ENCODE peak calls at places on chromosomes 1 and 21, in five cellular contexts. R, K, V, Q and Y are unnamed samples.

GRCh38 chr1:204925701-204926100 is 55.0 kb downstream of the NFASC start:
- DNase-seq in R (no peak), K (no peak), V (no peak), Q (no peak), Y (no peak)

GRCh38 chr1:164716992-164717703 is 158.2 kb downstream of the PBX1 start:
- DNase-seq in R (peak; percentile 49), K (peak; percentile 78), V (peak; percentile 72), Q (peak; percentile 55), Y (peak; percentile 75)

GRCh38 chr1:82227286-82227685 is 426.6 kb downstream of the ADGRL2 start:
- DNase-seq in R (no peak), K (no peak), V (no peak), Q (no peak), Y (peak; percentile 29)

GRCh38 chr21:46035809-46036695 is 54.5 kb downstream of the COL6A1 start:
- DNase-seq in R (no peak), K (peak; percentile 94), V (no peak), Q (no peak), Y (no peak)

GRCh38 chr1:22710688-22711024 is at the start of gene EPHB2:
- DNase-seq in R (no peak), K (peak; percentile 19), V (peak; percentile 47), Q (no peak), Y (peak; percentile 82)

GRCh38 chr1:155179107-155180031 is 5.7 kb downstream of the TRIM46 start:
- DNase-seq in R (no peak), K (no peak), V (no peak), Q (no peak), Y (no peak)

GRCh38 chr1:164772635-164773034 is 213.7 kb downstream of the PBX1 start:
- DNase-seq in R (no peak), K (peak; percentile 97), V (no peak), Q (no peak), Y (peak; percentile 95)

GRCh38 chr1:46254668-46255067 is 7.1 kb downstream of the RAD54L start:
- DNase-seq in R (no peak), K (no peak), V (no peak), Q (no peak), Y (no peak)

GRCh38 chr1:217313096-217313495 is 317.8 kb downstream of the GPATCH2 start:
- DNase-seq in R (no peak), K (no peak), V (no peak), Q (no peak), Y (no peak)

GRCh38 chr1:228986093-228986904 is 251.0 kb downstream of the RHOU start:
- DNase-seq in R (peak; percentile 64), K (peak; percentile 10), V (no peak), Q (no peak), Y (no peak)

GRCh38 chr21:45283611-45284455 is 3.9 kb downstream of the POFUT2 start:
- DNase-seq in R (no peak), K (no peak), V (no peak), Q (no peak), Y (no peak)

GRCh38 chr1:164576311-164577271 is 17.6 kb downstream of the PBX1 start:
- DNase-seq in R (no peak), K (peak; percentile 89), V (no peak), Q (no peak), Y (no peak)

GRCh38 chr1:222061711-222062359 is 319.9 kb upstream of the DUSP10 start:
- DNase-seq in R (no peak), K (peak; percentile 11), V (no peak), Q (no peak), Y (peak; percentile 83)

GRCh38 chr1:185412385-185413074 is 95.5 kb upstream of the IVNS1ABP start:
- DNase-seq in R (no peak), K (no peak), V (no peak), Q (no peak), Y (no peak)

GRCh38 chr1:48652334-48652733 is 124.4 kb downstream of the BEND5 start:
- DNase-seq in R (no peak), K (no peak), V (no peak), Q (no peak), Y (no peak)

GRCh38 chr1:234218078-234218477 is 155.2 kb upstream of the COA6 start:
- DNase-seq in R (no peak), K (no peak), V (no peak), Q (no peak), Y (no peak)

GRCh38 chr1:201505505-201505893 is 1.4 kb downstream of the CSRP1 start:
- DNase-seq in R (no peak), K (peak; percentile 56), V (peak; percentile 66), Q (no peak), Y (peak; percentile 95)

GRCh38 chr1:233362743-233363142 is 35.2 kb downstream of the MAP3K21 start:
- DNase-seq in R (no peak), K (no peak), V (no peak), Q (no peak), Y (no peak)

GRCh38 chr1:9687876-9688582 is 36.5 kb downstream of the PIK3CD start:
- DNase-seq in R (no peak), K (no peak), V (peak; percentile 33), Q (no peak), Y (peak; percentile 71)

GRCh38 chr1:3369437-3370076 is 84.9 kb upstream of the ARHGEF16 start:
- DNase-seq in R (no peak), K (peak; percentile 93), V (no peak), Q (no peak), Y (no peak)

GRCh38 chr1:153764315-153764714 is 10.9 kb upstream of the SLC27A3 start:
- DNase-seq in R (no peak), K (no peak), V (no peak), Q (no peak), Y (no peak)